ENCODE peak calls at places on chromosomes 12 and 14, in seven cellular contexts. Q, Z, K, D, H, J and W are unnamed samples.

GRCh38 chr12:81639196-81639595 is 120.0 kb downstream of the PPFIA2 start:
- DNase-seq in Q (no peak), Z (no peak), K (no peak), D (no peak), H (no peak), J (no peak), W (no peak)

GRCh38 chr14:86961106-86961716 is 1031.8 kb downstream of the GALC start:
- DNase-seq in Q (no peak), Z (no peak), K (peak; percentile 3), D (no peak), H (no peak), J (peak; percentile 3), W (peak; percentile 35)

GRCh38 chr12:54140958-54141388 is 47.8 kb downstream of the SMUG1 start:
- DNase-seq in Q (no peak), Z (no peak), K (no peak), D (no peak), H (no peak), J (no peak), W (no peak)

GRCh38 chr12:113075137-113075683 is 18.7 kb downstream of the DTX1 start:
- DNase-seq in Q (no peak), Z (no peak), K (no peak), D (no peak), H (no peak), J (no peak), W (no peak)

GRCh38 chr12:107512391-107512790 is 173.2 kb upstream of the PWP1 start:
- DNase-seq in Q (no peak), Z (no peak), K (peak; percentile 31), D (no peak), H (no peak), J (peak; percentile 13), W (no peak)

GRCh38 chr12:11724888-11725310 is 75.4 kb downstream of the ETV6 start:
- DNase-seq in Q (no peak), Z (no peak), K (no peak), D (no peak), H (no peak), J (peak; percentile 56), W (no peak)

GRCh38 chr14:96170961-96171592 is 33.6 kb upstream of the BDKRB2 start:
- DNase-seq in Q (no peak), Z (no peak), K (no peak), D (no peak), H (no peak), J (no peak), W (no peak)

GRCh38 chr14:71591929-71592328 is 340.3 kb upstream of the RGS6 start:
- DNase-seq in Q (no peak), Z (peak; percentile 74), K (no peak), D (no peak), H (no peak), J (peak; percentile 64), W (no peak)

GRCh38 chr12:62164036-62164435 is 96.2 kb upstream of the USP15 start:
- DNase-seq in Q (no peak), Z (no peak), K (no peak), D (no peak), H (no peak), J (no peak), W (no peak)

GRCh38 chr12:131950182-131950913 is 606 bp downstream of the EP400 start:
- DNase-seq in Q (peak; percentile 65), Z (no peak), K (no peak), D (no peak), H (peak; percentile 14), J (no peak), W (no peak)

GRCh38 chr14:92625213-92625612 is 111.6 kb downstream of the RIN3 start:
- DNase-seq in Q (no peak), Z (peak; percentile 93), K (no peak), D (no peak), H (no peak), J (peak; percentile 96), W (no peak)

GRCh38 chr12:102444707-102445106 is 35.7 kb downstream of the IGF1 start:
- DNase-seq in Q (no peak), Z (no peak), K (no peak), D (no peak), H (no peak), J (no peak), W (no peak)

GRCh38 chr12:304815-305214 is 42.2 kb upstream of the SLC6A13 start:
- DNase-seq in Q (no peak), Z (no peak), K (peak; percentile 35), D (no peak), H (no peak), J (peak; percentile 43), W (no peak)

GRCh38 chr14:58196198-58196597 is 3.8 kb upstream of the ACTR10 start:
- DNase-seq in Q (no peak), Z (no peak), K (no peak), D (no peak), H (no peak), J (no peak), W (no peak)

GRCh38 chr12:91077228-91077954 is 19.6 kb upstream of the KERA start:
- DNase-seq in Q (no peak), Z (no peak), K (no peak), D (no peak), H (no peak), J (no peak), W (no peak)

GRCh38 chr12:76628745-76629144 is 69.2 kb upstream of the OSBPL8 start:
- DNase-seq in Q (no peak), Z (no peak), K (no peak), D (no peak), H (no peak), J (no peak), W (no peak)

GRCh38 chr12:42475055-42475454 is 114.5 kb downstream of the PRICKLE1 start:
- DNase-seq in Q (no peak), Z (no peak), K (no peak), D (no peak), H (no peak), J (no peak), W (no peak)

GRCh38 chr12:122874081-122874480 is 21.8 kb downstream of the VPS37B start:
- DNase-seq in Q (peak; percentile 22), Z (no peak), K (no peak), D (no peak), H (no peak), J (no peak), W (no peak)

GRCh38 chr14:102203382-102203781 is 63.7 kb downstream of the WDR20 start:
- DNase-seq in Q (peak; percentile 53), Z (no peak), K (no peak), D (no peak), H (no peak), J (no peak), W (no peak)

GRCh38 chr12:62649412-62650116 is 182.9 kb downstream of the MON2 start:
- DNase-seq in Q (no peak), Z (no peak), K (no peak), D (no peak), H (no peak), J (no peak), W (no peak)

GRCh38 chr12:63021126-63021525 is 86.2 kb upstream of the PPM1H start:
- DNase-seq in Q (no peak), Z (no peak), K (no peak), D (no peak), H (no peak), J (no peak), W (no peak)

GRCh38 chr14:104266643-104267575 is 128.5 kb downstream of the KIF26A start:
- DNase-seq in Q (peak; percentile 9), Z (no peak), K (no peak), D (no peak), H (no peak), J (no peak), W (no peak)

GRCh38 chr14:29274890-29275651 is 508.5 kb downstream of the FOXG1 start:
- DNase-seq in Q (peak; percentile 19), Z (no peak), K (no peak), D (no peak), H (no peak), J (no peak), W (no peak)

GRCh38 chr12:50732591-50732990 is 31.3 kb upstream of the ATF1 start:
- DNase-seq in Q (no peak), Z (peak; percentile 63), K (no peak), D (no peak), H (no peak), J (peak; percentile 97), W (no peak)
- TF ChIP-seq CTCF in Q (no peak), Z (no peak), K (no peak), D (no peak), H (no peak), J (no peak), W (no peak)

DNA sequence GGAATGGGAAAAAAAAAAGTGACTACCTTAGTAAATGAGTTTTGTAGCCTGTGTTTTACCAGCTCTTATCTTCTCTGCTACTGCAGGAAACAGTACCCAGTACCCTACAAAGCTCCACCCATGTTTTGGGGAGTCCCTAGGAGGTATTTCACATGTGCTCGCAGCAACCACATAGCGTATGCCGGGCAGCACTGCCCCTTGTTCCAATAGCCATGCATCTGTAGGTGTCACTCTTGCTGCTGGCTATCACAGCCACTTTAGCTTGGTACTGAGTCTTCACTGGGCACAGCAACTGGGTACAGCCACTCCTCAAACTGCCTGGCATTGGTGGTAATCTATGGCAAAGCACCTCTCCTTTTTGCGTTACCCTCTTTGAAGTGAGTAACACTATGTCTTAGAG is 2.0 kb upstream of the MDM1 start:
- DNase-seq in Q (no peak), Z (no peak), K (no peak), D (no peak), H (no peak), J (no peak), W (no peak)
- TF ChIP-seq CTCF in Q (no peak), Z (no peak), K (peak; percentile 56), D (no peak), H (no peak), J (no peak), W (no peak)

GRCh38 chr14:63045612-63046320 is 508 bp upstream of the KCNH5 start:
- DNase-seq in Q (peak; percentile 79), Z (no peak), K (no peak), D (no peak), H (peak; percentile 73), J (peak; percentile 40), W (peak; percentile 81)

GRCh38 chr14:63045234-63045611 is at the start of gene KCNH5:
- DNase-seq in Q (peak; percentile 81), Z (no peak), K (no peak), D (no peak), H (no peak), J (peak; percentile 46), W (peak; percentile 76)

GRCh38 chr14:63039800-63040380 is 5.4 kb downstream of the KCNH5 start:
- DNase-seq in Q (no peak), Z (no peak), K (no peak), D (no peak), H (no peak), J (peak; percentile 84), W (no peak)
- TF ChIP-seq CTCF in Q (peak; percentile 23), Z (no peak), K (peak; percentile 71), D (no peak), H (peak; percentile 71), J (peak; percentile 47), W (no peak)

GRCh38 chr12:111686574-111687105 is 787 bp downstream of the ACAD10 start:
- DNase-seq in Q (no peak), Z (no peak), K (no peak), D (no peak), H (no peak), J (peak; percentile 44), W (no peak)

GRCh38 chr12:111687952-111688351 is 2.1 kb downstream of the ACAD10 start:
- DNase-seq in Q (no peak), Z (no peak), K (no peak), D (no peak), H (no peak), J (no peak), W (no peak)

GRCh38 chr12:111685322-111685810 is 390 bp downstream of the BRAP start:
- DNase-seq in Q (no peak), Z (no peak), K (no peak), D (no peak), H (no peak), J (no peak), W (no peak)

GRCh38 chr12:111685811-111686573 is at the start of the genes ACAD10 and BRAP:
- DNase-seq in Q (peak; percentile 96), Z (peak; percentile 73), K (peak; percentile 81), D (peak; percentile 65), H (peak; percentile 94), J (peak; percentile 92), W (peak; percentile 93)

GRCh38 chr12:111687255-111687654 is 1.4 kb downstream of the ACAD10 start:
- DNase-seq in Q (no peak), Z (no peak), K (no peak), D (no peak), H (no peak), J (no peak), W (no peak)
- TF ChIP-seq CTCF in Q (no peak), Z (no peak), K (peak; percentile 47), D (no peak), H (no peak), J (peak; percentile 7), W (no peak)